ENCODE peak calls at places on chromosomes 4 and X, in five cellular contexts. U, M, Y, J and H are unnamed samples.

GRCh38 chr4:472881-473574 is 25.9 kb downstream of the ZNF721 start:
- DNase-seq in U (no peak), Y (no peak), J (no peak), M (peak; percentile 20), H (peak; percentile 80)

GRCh38 chrX:19349263-19349662 is 5.5 kb downstream of the PDHA1 start:
- DNase-seq in Y (no peak), U (no peak), M (no peak), J (no peak), H (no peak)

GRCh38 chrX:56066016-56066415 is 166.1 kb upstream of the KLF8 start:
- DNase-seq in U (no peak), M (no peak), Y (no peak), J (no peak), H (no peak)

GRCh38 chr4:165060938-165061337 is 7.3 kb downstream of the TRIM75 start:
- DNase-seq in U (no peak), J (no peak), M (no peak), Y (no peak), H (no peak)

GRCh38 chr4:185566972-185567749 is 31.9 kb upstream of the PDLIM3 start:
- DNase-seq in J (no peak), U (no peak), M (peak; percentile 8), Y (peak; percentile 55), H (peak; percentile 95)

GRCh38 chrX:45598841-45599240 is 398.2 kb upstream of the DIPK2B start:
- DNase-seq in Y (no peak), J (no peak), U (no peak), M (peak; percentile 33), H (no peak)

GRCh38 chr4:56106180-56106579 is 157.4 kb downstream of the CEP135 start:
- DNase-seq in Y (no peak), U (no peak), M (no peak), J (no peak), H (no peak)

GRCh38 chrX:23662853-23663252 is 4.4 kb upstream of the PRDX4 start:
- DNase-seq in J (peak; percentile 26), U (no peak), Y (no peak), M (peak; percentile 30), H (no peak)

GRCh38 chr4:184096561-184097239 is 121.0 kb downstream of the ENPP6 start:
- DNase-seq in Y (peak; percentile 62), U (no peak), J (no peak), M (no peak), H (no peak)

GRCh38 chrX:115949900-115950822 is 220.4 kb upstream of the AGTR2 start:
- DNase-seq in Y (no peak), U (no peak), M (no peak), J (no peak), H (no peak)

GRCh38 chrX:37383313-37383712 is 34.1 kb downstream of the PRRG1 start:
- DNase-seq in J (no peak), U (no peak), Y (no peak), M (no peak), H (no peak)